ENCODE peak calls at places on chromosomes 12 and 14, in six cellular contexts. H, F, B, J, N and I are unnamed samples.

GRCh38 chr12:95623554-95624170 is 72.4 kb upstream of the USP44 start:
- DNase-seq in H (peak), F (peak), J (peak), N (no peak), B (peak), I (peak)

GRCh38 chr12:88552672-88553079 is 27.6 kb downstream of the KITLG start:
- DNase-seq in B (peak), H (no peak), N (no peak), J (no peak), F (no peak), I (no peak)

GRCh38 chr12:106840217-106840616 is 65.7 kb downstream of the RIC8B start:
- DNase-seq in H (peak), J (no peak), F (peak), B (peak), N (no peak), I (no peak)

GRCh38 chr12:119990382-119990874 is 1.4 kb downstream of the BICDL1 start:
- DNase-seq in N (no peak), F (no peak), H (no peak), B (no peak), J (no peak), I (no peak)

GRCh38 chr12:45725631-45726593 is 3.6 kb upstream of the ARID2 start:
- DNase-seq in J (no peak), B (peak), F (peak), N (no peak), H (peak), I (no peak)

GRCh38 chr12:47303207-47303606 is 223.4 kb upstream of the AMIGO2 start:
- DNase-seq in B (no peak), N (no peak), F (no peak), H (no peak), J (no peak), I (no peak)

GRCh38 chr14:24861083-24861630 is 188.8 kb downstream of the STXBP6 start:
- DNase-seq in B (peak), H (peak), N (no peak), F (no peak), J (no peak), I (no peak)

GRCh38 chr12:38151991-38152700 is 164.4 kb upstream of the ALG10B start:
- DNase-seq in F (no peak), H (no peak), J (no peak), B (no peak), N (no peak), I (no peak)

GRCh38 chr14:102262894-102263462 is 42.0 kb downstream of the MOK start:
- DNase-seq in H (peak), B (peak), N (no peak), J (no peak), F (no peak), I (no peak)

GRCh38 chr12:100199347-100200136 is 1.1 kb upstream of the ACTR6 start:
- DNase-seq in J (peak), B (peak), F (peak), H (peak), N (no peak), I (peak)

GRCh38 chr12:28017126-28017872 is 44.8 kb upstream of the PTHLH start:
- DNase-seq in H (no peak), J (no peak), N (no peak), B (no peak), F (no peak), I (no peak)

GRCh38 chr12:120228291-120229070 is 27.6 kb upstream of the RPLP0 start:
- DNase-seq in F (peak), N (no peak), J (peak), H (peak), B (peak), I (peak)

GRCh38 chr12:110776410-110776809 is 33.7 kb upstream of the PPP1CC start:
- DNase-seq in F (no peak), J (no peak), B (no peak), N (no peak), H (no peak), I (no peak)

GRCh38 chr14:68295316-68295816 is 475.8 kb downstream of the RAD51B start:
- DNase-seq in J (peak), F (peak), B (no peak), N (no peak), H (no peak), I (no peak)

GRCh38 chr12:88036368-88036965 is 7.3 kb upstream of the C12orf50 start:
- DNase-seq in H (peak), J (no peak), N (no peak), B (peak), F (peak), I (no peak)

GRCh38 chr12:10067942-10068341 is 30.8 kb downstream of the CLEC1A start:
- DNase-seq in B (no peak), J (no peak), H (no peak), N (no peak), F (no peak), I (no peak)

GRCh38 chr12:28870839-28871440 is 278.1 kb upstream of the FAR2 start:
- DNase-seq in J (no peak), F (no peak), H (no peak), B (peak), N (no peak), I (no peak)

GRCh38 chr12:52232233-52232915 is 669 bp upstream of the KRT7 start:
- DNase-seq in J (no peak), F (no peak), H (no peak), N (no peak), B (no peak), I (no peak)

GRCh38 chr12:55708695-55709233 is 1.1 kb upstream of the ITGA7 start:
- DNase-seq in F (no peak), N (no peak), B (no peak), H (no peak), J (no peak), I (no peak)

GRCh38 chr12:31008961-31009840 is 64.5 kb upstream of the DDX11 start:
- DNase-seq in B (no peak), H (no peak), F (no peak), J (peak), N (no peak), I (no peak)

GRCh38 chr12:84463756-84464495 is 448.7 kb downstream of the SLC6A15 start:
- DNase-seq in N (no peak), B (peak), J (no peak), H (no peak), F (no peak), I (no peak)

DNA sequence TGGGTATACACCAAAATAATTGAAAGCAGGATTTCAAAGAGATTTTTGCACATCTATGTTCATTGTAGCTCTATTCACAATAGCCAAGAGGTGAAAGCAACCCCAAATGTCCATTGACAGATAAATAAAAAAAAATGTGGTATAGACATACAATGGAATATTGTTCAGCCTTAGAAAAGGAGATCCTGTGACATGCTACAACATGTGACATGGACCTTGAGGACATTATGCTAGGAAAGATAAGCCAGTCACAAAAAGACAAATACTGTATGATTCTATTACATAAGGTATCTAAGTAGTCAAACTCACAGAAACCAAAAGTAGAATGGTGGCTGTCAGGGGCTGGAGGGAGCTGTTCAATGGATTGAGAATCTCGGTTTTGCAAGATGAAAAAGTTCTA is 12.1 kb downstream of the GPRC5D start:
- DNase-seq in F (no peak), J (no peak), N (no peak), B (no peak), H (no peak), I (no peak)
- H3K27ac ChIP-seq in F (no peak), J (no peak), N (no peak), B (no peak), H (no peak), I (no peak)

GRCh38 chr14:36315159-36315853 is 5.1 kb downstream of the MBIP start:
- DNase-seq in H (no peak), F (peak), B (no peak), J (no peak), N (no peak), I (no peak)
- H3K4me3 ChIP-seq in H (no peak), F (no peak), B (no peak), J (no peak), N (no peak), I (no peak)

GRCh38 chr14:105343194-105343593 is 28.6 kb downstream of the PACS2 start:
- DNase-seq in F (no peak), N (no peak), H (no peak), B (no peak), J (no peak), I (no peak)
- H3K27ac ChIP-seq in F (no peak), N (no peak), H (no peak), B (no peak), J (no peak), I (no peak)

DNA sequence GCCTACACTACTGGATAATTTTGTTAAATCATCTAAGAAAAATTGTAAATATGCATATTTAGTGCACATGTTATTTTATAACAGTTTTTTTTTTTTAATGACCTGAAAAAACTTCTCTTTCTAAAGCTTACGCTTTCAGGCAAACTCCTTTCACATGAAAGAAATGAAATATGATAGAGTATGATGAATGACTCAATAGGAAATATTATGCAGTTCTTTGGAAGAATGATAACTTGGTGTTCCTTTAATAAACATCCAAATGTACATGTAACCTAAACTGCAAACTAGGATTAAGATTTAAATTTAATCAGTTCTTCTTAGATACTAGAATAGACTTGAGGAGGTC is 136.6 kb downstream of the FGD4 start:
- DNase-seq in J (no peak), F (no peak), B (no peak), N (no peak), H (no peak), I (no peak)
- H3K4me3 ChIP-seq in J (peak), F (no peak), B (peak), N (peak), H (no peak), I (no peak)

GRCh38 chr14:104717646-104718045 is 6.4 kb upstream of the ADSS1 start:
- DNase-seq in F (no peak), J (no peak), H (no peak), N (no peak), B (no peak), I (no peak)

GRCh38 chr14:104718147-104718546 is 5.9 kb upstream of the ADSS1 start:
- DNase-seq in N (no peak), H (no peak), B (no peak), J (no peak), F (no peak), I (no peak)

GRCh38 chr14:104719343-104719742 is 4.7 kb upstream of the ADSS1 start:
- DNase-seq in N (no peak), J (no peak), H (no peak), F (no peak), B (no peak), I (no peak)

GRCh38 chr14:104717137-104717536 is 6.9 kb upstream of the ADSS1 start:
- DNase-seq in H (no peak), F (no peak), J (no peak), N (no peak), B (no peak), I (no peak)

DNA sequence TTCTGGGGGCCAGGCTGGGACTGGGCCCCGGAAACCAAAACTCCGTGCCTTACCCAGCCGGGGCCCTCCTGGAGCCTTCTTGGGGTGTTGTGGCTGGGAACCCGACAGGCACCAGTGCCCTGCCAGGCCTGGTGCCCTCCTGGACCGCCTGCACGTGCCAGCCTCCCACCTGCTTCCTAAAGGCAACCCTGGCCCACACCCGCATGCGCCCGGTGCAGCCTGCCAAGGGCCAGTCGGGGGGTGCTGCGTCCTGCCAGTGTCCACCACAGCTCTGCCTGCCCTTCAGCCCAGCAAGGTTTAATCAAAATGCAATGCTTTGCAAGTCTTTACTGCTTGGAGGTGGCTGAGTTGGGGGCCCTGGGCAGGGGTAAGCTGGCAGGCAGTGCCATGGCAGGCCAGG is 5.2 kb upstream of the ADSS1 start:
- DNase-seq in F (no peak), J (no peak), H (no peak), N (no peak), B (no peak), I (no peak)
- H3K27ac ChIP-seq in F (no peak), J (no peak), H (no peak), N (no peak), B (no peak), I (no peak)

DNA sequence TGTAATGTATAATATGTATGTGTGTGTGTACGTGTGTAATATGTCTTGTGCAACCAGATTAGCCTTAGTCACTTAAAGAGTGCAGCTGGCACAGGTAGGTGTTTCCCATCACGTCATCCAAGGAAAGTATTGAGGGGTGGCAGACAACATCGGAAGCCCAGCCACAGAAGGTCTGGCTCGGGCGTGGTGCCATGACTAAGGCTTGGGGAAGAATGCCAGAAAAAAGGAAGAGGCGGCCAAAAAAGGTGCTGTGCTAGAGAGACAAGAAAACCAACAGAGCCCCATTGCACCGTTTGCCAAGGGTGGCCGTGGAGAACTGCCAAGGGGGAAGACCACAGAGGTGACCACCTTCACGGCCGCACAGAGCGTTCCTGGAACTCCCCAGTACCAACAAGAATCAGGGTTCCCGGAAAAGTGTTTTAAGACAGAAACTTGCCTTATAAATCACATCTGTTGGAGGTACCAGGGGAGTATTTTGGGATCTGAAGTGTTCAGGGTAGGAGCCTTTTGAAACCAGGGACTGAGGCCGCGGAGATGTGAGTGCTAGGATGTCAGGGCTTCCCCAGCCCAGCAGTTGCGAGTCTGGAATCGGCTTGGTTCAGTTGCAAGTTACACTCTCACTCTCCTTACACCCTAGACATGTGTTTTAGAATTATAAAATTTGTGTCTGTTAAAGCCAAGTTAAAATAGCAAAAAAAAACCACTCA is 131.2 kb upstream of the DYRK2 start:
- DNase-seq in N (no peak), J (no peak), F (peak), B (peak), H (peak), I (no peak)
- H3K4me3 ChIP-seq in N (peak), J (no peak), F (no peak), B (no peak), H (no peak), I (no peak)